ENCODE peak calls at places on chromosome 16, in ten cellular contexts. A, I, E, K, W, C, X, G, F and B are unnamed samples.

GRCh38 chr16:50603206-50604064 is 55.2 kb downstream of the NKD1 start:
- DNase-seq in C (no peak), F (no peak), I (no peak), K (no peak), X (no peak), W (peak), A (no peak), G (no peak), E (no peak), B (no peak)

GRCh38 chr16:78324649-78325274 is 225.3 kb downstream of the WWOX start:
- DNase-seq in I (no peak), X (no peak), K (peak), G (no peak), A (no peak), F (no peak), E (no peak), W (no peak), C (no peak), B (no peak)

GRCh38 chr16:85384831-85385462 is 228.2 kb upstream of the GSE1 start:
- DNase-seq in C (no peak), G (no peak), K (no peak), A (peak), I (no peak), W (peak), X (no peak), F (peak), E (no peak), B (peak)

GRCh38 chr16:29809850-29810698 is 1.9 kb upstream of the PRRT2 start:
- DNase-seq in A (peak), K (peak), W (no peak), C (no peak), I (no peak), G (no peak), X (no peak), F (no peak), E (no peak), B (no peak)

GRCh38 chr16:85857406-85857805 is 41.6 kb upstream of the IRF8 start:
- DNase-seq in I (no peak), G (no peak), K (no peak), E (no peak), W (no peak), A (no peak), C (no peak), F (no peak), X (peak), B (peak)

GRCh38 chr16:23694707-23695373 is 16.2 kb downstream of the PLK1 start:
- DNase-seq in X (no peak), F (no peak), A (no peak), E (no peak), I (no peak), C (no peak), G (no peak), W (no peak), K (peak), B (no peak)

GRCh38 chr16:84603115-84603816 is 14.6 kb downstream of the COTL1 start:
- DNase-seq in E (no peak), A (peak), F (peak), C (peak), W (peak), K (no peak), X (peak), G (no peak), I (peak), B (peak)

GRCh38 chr16:88068476-88069396 is 117.5 kb downstream of the BANP start:
- DNase-seq in E (no peak), G (no peak), K (no peak), F (no peak), I (no peak), C (no peak), W (no peak), A (peak), X (no peak), B (no peak)

GRCh38 chr16:79801550-79802090 is 201.1 kb upstream of the MAF start:
- DNase-seq in W (no peak), E (no peak), A (no peak), C (no peak), F (peak), I (no peak), G (no peak), K (no peak), X (no peak), B (no peak)

GRCh38 chr16:88649195-88649923 is 1.5 kb downstream of the CYBA start:
- DNase-seq in G (no peak), F (no peak), X (no peak), C (no peak), W (peak), A (no peak), E (no peak), K (no peak), I (no peak), B (peak)

GRCh38 chr16:63876096-63876495 is 1245.8 kb downstream of the CDH11 start:
- DNase-seq in I (no peak), X (no peak), C (no peak), K (no peak), G (no peak), F (no peak), E (no peak), W (no peak), A (no peak), B (no peak)

GRCh38 chr16:84228321-84228838 is 11.4 kb downstream of the KCNG4 start:
- DNase-seq in E (no peak), C (peak), F (peak), W (peak), K (peak), A (peak), G (no peak), I (peak), X (peak), B (peak)

GRCh38 chr16:70158261-70158939 is 15.2 kb upstream of the CLEC18C start:
- DNase-seq in X (no peak), W (no peak), I (no peak), E (no peak), G (peak), A (no peak), F (no peak), C (no peak), K (peak), B (no peak)
- TF ChIP-seq CTCF in X (no peak), W (no peak), I (no peak), E (no peak), G (no peak), A (no peak), F (no peak), C (no peak), K (peak), B (no peak)

GRCh38 chr16:57945740-57946138 is 25.2 kb downstream of the CNGB1 start:
- DNase-seq in I (no peak), A (no peak), E (no peak), C (no peak), G (no peak), K (no peak), F (no peak), W (no peak), X (no peak), B (no peak)
- TF ChIP-seq CTCF in I (no peak), A (no peak), E (no peak), C (no peak), G (no peak), K (peak), F (peak), W (no peak), X (no peak), B (no peak)

DNA sequence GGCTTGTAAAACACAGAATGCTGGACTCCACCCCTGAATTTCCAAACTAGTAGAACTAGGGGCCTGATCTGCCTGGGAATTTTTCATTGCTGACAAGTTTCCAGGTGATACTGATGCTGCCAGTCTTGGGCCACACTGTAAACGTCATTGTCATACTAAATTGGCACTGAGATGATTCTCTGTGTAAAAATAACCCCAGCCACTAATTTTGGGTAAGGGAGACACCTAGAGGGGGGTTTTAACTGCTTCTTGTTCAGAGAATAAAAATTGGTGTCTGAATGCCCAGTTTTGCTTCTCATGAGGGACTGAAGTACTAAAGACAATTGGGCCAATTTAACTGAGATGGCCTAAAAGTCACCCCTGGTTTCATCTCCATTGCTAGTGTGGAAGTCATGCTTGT is 5.0 kb upstream of the CDH13 start:
- DNase-seq in W (no peak), A (no peak), C (no peak), G (no peak), E (no peak), K (no peak), F (no peak), I (no peak), X (no peak), B (no peak)
- TF ChIP-seq CTCF in W (no peak), A (no peak), C (no peak), G (no peak), E (no peak), K (peak), F (no peak), I (no peak), X (no peak), B (no peak)

GRCh38 chr16:65222049-65222448 is 100.2 kb upstream of the CDH11 start:
- DNase-seq in W (no peak), X (no peak), F (no peak), E (no peak), C (no peak), G (no peak), I (no peak), A (no peak), K (no peak), B (no peak)
- TF ChIP-seq CTCF in W (no peak), X (no peak), F (no peak), E (no peak), C (no peak), G (no peak), I (no peak), A (no peak), K (no peak), B (no peak)

GRCh38 chr16:2226245-2226793 is 2.9 kb downstream of the E4F1 start:
- DNase-seq in K (no peak), C (no peak), E (no peak), G (no peak), W (no peak), A (no peak), X (no peak), F (no peak), I (no peak), B (no peak)

GRCh38 chr16:2226918-2227317 is 3.5 kb downstream of the E4F1 start:
- DNase-seq in C (no peak), K (no peak), A (no peak), X (no peak), W (no peak), G (no peak), I (no peak), E (no peak), F (no peak), B (no peak)

GRCh38 chr16:2228161-2228824 is 4.9 kb downstream of the E4F1 start:
- DNase-seq in E (no peak), W (no peak), A (no peak), C (no peak), K (no peak), F (no peak), I (no peak), G (no peak), X (no peak), B (no peak)

GRCh38 chr16:2223375-2224182 is at the start of gene E4F1:
- DNase-seq in E (peak), A (peak), I (peak), X (peak), W (peak), C (peak), G (peak), K (no peak), F (peak), B (peak)

GRCh38 chr16:2224183-2224486 is 744 bp downstream of the E4F1 start:
- DNase-seq in F (no peak), K (no peak), X (no peak), C (no peak), E (no peak), I (no peak), G (no peak), W (no peak), A (no peak), B (no peak)
- TF ChIP-seq CTCF in F (peak), K (no peak), X (no peak), C (no peak), E (no peak), I (no peak), G (no peak), W (no peak), A (no peak), B (no peak)

GRCh38 chr16:11348737-11349598 is 3.7 kb downstream of the RMI2 start:
- DNase-seq in K (no peak), G (no peak), A (no peak), W (no peak), C (no peak), X (no peak), F (no peak), I (no peak), E (no peak), B (no peak)

GRCh38 chr16:11349599-11350276 is 4.5 kb downstream of the RMI2 start:
- DNase-seq in X (peak), I (no peak), A (peak), W (peak), C (peak), F (peak), K (no peak), E (no peak), G (no peak), B (no peak)

GRCh38 chr16:11353158-11353557 is 7.9 kb downstream of the RMI2 start:
- DNase-seq in K (no peak), W (no peak), X (no peak), E (no peak), C (no peak), I (no peak), G (no peak), F (no peak), A (no peak), B (no peak)

GRCh38 chr16:11347831-11348230 is 2.6 kb downstream of the RMI2 start:
- DNase-seq in F (no peak), E (no peak), X (no peak), I (no peak), W (no peak), C (no peak), G (no peak), A (no peak), K (no peak), B (no peak)

DNA sequence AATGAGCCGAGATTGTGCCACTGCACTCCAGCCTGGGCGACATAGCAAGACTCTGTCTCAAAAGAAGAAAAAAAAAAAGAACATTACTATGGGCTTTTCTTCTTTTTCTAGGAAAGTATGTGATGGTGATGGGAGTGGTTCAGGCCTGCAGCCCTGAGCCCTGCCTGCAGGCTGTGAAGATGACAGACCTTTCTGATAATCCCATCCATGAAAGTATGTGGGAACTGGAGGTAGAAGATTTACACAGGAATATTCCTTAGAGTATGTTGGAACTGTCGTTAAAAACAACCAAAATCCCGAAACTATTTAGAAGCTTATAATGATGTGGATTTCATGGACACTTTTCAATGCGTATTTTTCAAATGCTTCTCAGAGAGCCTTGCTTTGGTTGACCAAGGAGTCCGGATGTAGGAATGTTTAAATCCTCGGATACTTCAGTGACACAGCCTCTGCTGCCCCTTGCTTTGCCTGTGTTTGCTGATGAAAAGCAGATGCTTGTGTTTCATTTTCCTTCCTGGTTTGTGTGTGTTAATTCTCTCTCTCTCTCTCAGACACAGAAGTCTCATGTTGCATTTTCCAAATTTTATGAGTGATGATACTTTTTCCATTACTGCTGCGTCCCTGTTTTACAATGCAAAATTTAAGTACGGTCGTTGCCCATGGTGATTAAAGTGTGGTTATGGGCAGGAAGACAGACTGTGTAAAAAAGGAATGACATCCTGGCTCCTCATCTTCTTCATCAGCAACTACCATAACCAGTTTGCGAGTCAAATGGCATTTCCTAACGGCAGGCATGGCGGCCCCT is 5.5 kb downstream of the RMI2 start:
- DNase-seq in X (no peak), E (no peak), F (no peak), I (no peak), W (no peak), G (no peak), K (no peak), C (no peak), A (no peak), B (no peak)
- TF ChIP-seq CTCF in X (no peak), E (no peak), F (no peak), I (no peak), W (no peak), G (no peak), K (no peak), C (no peak), A (no peak), B (no peak)